ENCODE peak calls at places on chromosomes 12 and 14, in nine cellular contexts. Q, J, X, L, I, O, W, G and N are unnamed samples. For H3K4me1, the result is how much of the 10 kb centered on the place peaks cover.

GRCh38 chr12:49288922-49289555 is 5.9 kb upstream of the PRPH start:
- DNase-seq in Q (no peak), J (no peak), X (no peak), L (no peak), I (no peak), O (no peak), W (no peak), G (no peak), N (no peak)

GRCh38 chr14:30443368-30444007 is 115.5 kb upstream of the G2E3 start:
- DNase-seq in Q (no peak), J (no peak), X (no peak), L (no peak), I (no peak), O (no peak), W (no peak), G (no peak), N (no peak)

GRCh38 chr12:78392918-78393317 is 471.7 kb upstream of the SYT1 start:
- DNase-seq in Q (no peak), J (no peak), X (no peak), L (no peak), I (no peak), O (no peak), W (no peak), G (no peak), N (no peak)

GRCh38 chr12:117390866-117391265 is 29.4 kb upstream of the NOS1 start:
- DNase-seq in Q (no peak), J (no peak), X (no peak), L (no peak), I (no peak), O (no peak), W (no peak), G (no peak), N (no peak)

GRCh38 chr12:83864064-83864463 is 1048.5 kb downstream of the SLC6A15 start:
- DNase-seq in Q (no peak), J (no peak), X (no peak), L (no peak), I (no peak), O (no peak), W (no peak), G (no peak), N (no peak)

GRCh38 chr12:31749024-31749704 is 20.3 kb upstream of the AMN1 start:
- DNase-seq in Q (peak), J (no peak), X (no peak), L (peak), I (peak), O (no peak), W (peak), G (no peak), N (peak)

GRCh38 chr14:101937926-101938767 is 26.2 kb upstream of the DYNC1H1 start:
- DNase-seq in Q (no peak), J (no peak), X (no peak), L (no peak), I (no peak), O (no peak), W (no peak), G (no peak), N (no peak)

GRCh38 chr14:46973295-46973694 is 321.7 kb upstream of the RPL10L start:
- DNase-seq in Q (no peak), J (no peak), X (no peak), L (no peak), I (no peak), O (no peak), W (no peak), G (no peak), N (no peak)

GRCh38 chr14:80636071-80636470 is 305.5 kb downstream of the CEP128 start:
- DNase-seq in Q (no peak), J (no peak), X (no peak), L (no peak), I (no peak), O (no peak), W (no peak), G (no peak), N (no peak)

GRCh38 chr14:35420036-35420811 is 15.7 kb upstream of the NFKBIA start:
- DNase-seq in Q (no peak), J (no peak), X (no peak), L (no peak), I (no peak), O (no peak), W (no peak), G (no peak), N (no peak)

GRCh38 chr14:67820428-67820881 is 876 bp downstream of the RAD51B start:
- DNase-seq in Q (no peak), J (no peak), X (no peak), L (no peak), I (no peak), O (no peak), W (no peak), G (no peak), N (no peak)

GRCh38 chr12:58564721-58565120 is 355.6 kb downstream of the LRIG3 start:
- DNase-seq in Q (no peak), J (no peak), X (no peak), L (no peak), I (no peak), O (no peak), W (no peak), G (no peak), N (no peak)

GRCh38 chr12:114735680-114736374 is 51.9 kb upstream of the TBX3 start:
- DNase-seq in Q (no peak), J (no peak), X (no peak), L (no peak), I (no peak), O (no peak), W (no peak), G (no peak), N (no peak)

GRCh38 chr12:97308576-97309198 is 153.9 kb upstream of the RMST start:
- DNase-seq in Q (no peak), J (no peak), X (no peak), L (no peak), I (no peak), O (no peak), W (no peak), G (no peak), N (no peak)

GRCh38 chr14:92597873-92598548 is 84.4 kb downstream of the RIN3 start:
- DNase-seq in Q (no peak), J (no peak), X (no peak), L (no peak), I (no peak), O (no peak), W (no peak), G (no peak), N (no peak)

GRCh38 chr12:90741611-90742010 is 213.4 kb downstream of the CCER1 start:
- DNase-seq in Q (no peak), J (no peak), X (no peak), L (no peak), I (no peak), O (no peak), W (no peak), G (no peak), N (no peak)

GRCh38 chr12:59027199-59027598 is 106.9 kb upstream of the LRIG3 start:
- DNase-seq in Q (no peak), J (no peak), X (no peak), L (no peak), I (no peak), O (no peak), W (no peak), G (no peak), N (no peak)

GRCh38 chr14:51157012-51157411 is 62.1 kb upstream of the TRIM9 start:
- DNase-seq in Q (no peak), J (no peak), X (no peak), L (no peak), I (no peak), O (no peak), W (no peak), G (no peak), N (no peak)

GRCh38 chr12:2360630-2361170 is 307.9 kb downstream of the CACNA1C start:
- DNase-seq in Q (no peak), J (no peak), X (no peak), L (no peak), I (no peak), O (no peak), W (no peak), G (no peak), N (no peak)

GRCh38 chr14:26548431-26548830 is 49.4 kb downstream of the NOVA1 start:
- DNase-seq in Q (no peak), J (no peak), X (no peak), L (no peak), I (no peak), O (no peak), W (no peak), G (no peak), N (no peak)

GRCh38 chr12:1445807-1446206 is 148.6 kb downstream of the FBXL14 start:
- DNase-seq in Q (no peak), J (no peak), X (no peak), L (no peak), I (no peak), O (no peak), W (no peak), G (no peak), N (no peak)

GRCh38 chr14:104656014-104656714 is 33.3 kb upstream of the INF2 start:
- DNase-seq in Q (no peak), J (no peak), X (no peak), L (no peak), I (no peak), O (no peak), W (no peak), G (peak), N (no peak)

GRCh38 chr14:103128631-103129300 is 5.5 kb downstream of the TNFAIP2 start:
- DNase-seq in Q (peak), J (no peak), X (no peak), L (no peak), I (peak), O (peak), W (peak), G (peak), N (no peak)

GRCh38 chr14:103127861-103128598 is 4.8 kb downstream of the TNFAIP2 start:
- DNase-seq in Q (no peak), J (no peak), X (no peak), L (no peak), I (peak), O (peak), W (no peak), G (no peak), N (no peak)

GRCh38 chr14:103126873-103127304 is 3.6 kb downstream of the TNFAIP2 start:
- DNase-seq in Q (peak), J (no peak), X (peak), L (peak), I (peak), O (peak), W (peak), G (peak), N (no peak)

GRCh38 chr14:103126088-103126872 is 3.0 kb downstream of the TNFAIP2 start:
- DNase-seq in Q (no peak), J (no peak), X (peak), L (no peak), I (no peak), O (peak), W (no peak), G (peak), N (no peak)

GRCh38 chr14:103127356-103127755 is 4.1 kb downstream of the TNFAIP2 start:
- DNase-seq in Q (no peak), J (no peak), X (no peak), L (no peak), I (no peak), O (peak), W (no peak), G (peak), N (no peak)
- H3K4me1 ChIP-seq in Q (under half), J (under half), X (under half), L (under half), I (half or more), O (under half), W (half or more), G (under half), N (half or more)

DNA sequence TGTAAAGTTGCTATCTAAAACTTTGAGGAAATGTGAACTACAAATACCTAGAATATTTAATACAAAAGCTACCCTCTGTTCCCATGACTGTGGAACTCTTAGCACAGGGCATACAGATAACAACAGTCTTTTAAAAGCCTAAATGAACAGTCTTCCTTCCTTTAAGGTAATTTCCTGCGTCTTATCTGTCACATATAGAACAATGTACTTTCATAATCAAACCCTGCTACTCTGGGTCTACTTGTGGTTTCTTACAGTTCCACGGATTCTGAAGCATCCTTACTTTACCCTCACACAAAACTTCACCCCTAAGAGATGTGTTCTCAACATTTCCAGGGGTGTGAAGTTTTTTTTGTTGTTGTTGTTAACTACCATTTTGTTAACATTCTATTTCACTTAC is 5.1 kb downstream of the PKP2 start:
- DNase-seq in Q (no peak), J (no peak), X (no peak), L (no peak), I (no peak), O (no peak), W (no peak), G (no peak), N (no peak)
- H3K27ac ChIP-seq in Q (no peak), J (no peak), X (peak), L (no peak), I (peak), O (no peak), W (peak), G (no peak), N (peak)

DNA sequence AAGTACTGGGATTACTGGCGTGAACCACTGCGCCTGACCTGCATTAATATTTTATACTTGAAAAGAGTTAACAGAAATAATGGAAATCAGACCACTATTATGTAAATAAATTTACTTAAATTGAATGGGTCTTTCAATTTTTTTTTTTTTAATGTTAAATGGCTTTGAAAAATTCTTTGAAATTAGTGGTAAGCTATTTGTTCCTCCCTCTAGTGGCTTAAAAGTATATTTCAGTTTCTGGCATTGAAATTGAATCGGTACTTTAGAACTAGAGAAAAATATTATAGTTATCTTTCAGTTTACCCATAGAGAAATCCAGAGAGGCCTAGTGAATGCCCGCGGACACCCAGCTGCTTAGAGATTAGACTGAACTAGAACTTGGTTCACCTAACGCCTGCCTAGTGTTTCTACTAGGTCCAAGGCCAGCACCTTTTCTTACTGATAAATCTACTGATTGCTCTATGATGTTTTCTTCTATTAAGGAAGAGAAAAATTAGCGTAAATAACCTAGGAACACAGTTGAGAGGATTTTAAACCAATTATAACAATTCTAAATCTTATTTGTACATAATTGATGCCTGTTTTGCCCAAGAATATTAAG is 106.5 kb downstream of the EML1 start:
- DNase-seq in Q (no peak), J (no peak), X (no peak), L (no peak), I (no peak), O (no peak), W (no peak), G (no peak), N (no peak)
- TF ChIP-seq CTCF in Q (no peak), J (peak), X (peak), L (peak), I (peak), O (no peak), W (peak), G (peak), N (peak)

GRCh38 chr12:57521475-57522018 is 1.1 kb upstream of the MBD6 start:
- DNase-seq in Q (peak), J (no peak), X (peak), L (no peak), I (peak), O (peak), W (peak), G (peak), N (peak)

GRCh38 chr12:57522019-57522886 is at the start of gene MBD6:
- DNase-seq in Q (peak), J (peak), X (peak), L (peak), I (peak), O (peak), W (peak), G (peak), N (peak)

GRCh38 chr12:57523706-57524614 is 1.3 kb downstream of the MBD6 start:
- DNase-seq in Q (no peak), J (no peak), X (no peak), L (no peak), I (no peak), O (no peak), W (no peak), G (no peak), N (no peak)

GRCh38 chr12:57524814-57525614 is 2.4 kb downstream of the MBD6 start:
- DNase-seq in Q (no peak), J (no peak), X (no peak), L (no peak), I (no peak), O (peak), W (no peak), G (no peak), N (no peak)

DNA sequence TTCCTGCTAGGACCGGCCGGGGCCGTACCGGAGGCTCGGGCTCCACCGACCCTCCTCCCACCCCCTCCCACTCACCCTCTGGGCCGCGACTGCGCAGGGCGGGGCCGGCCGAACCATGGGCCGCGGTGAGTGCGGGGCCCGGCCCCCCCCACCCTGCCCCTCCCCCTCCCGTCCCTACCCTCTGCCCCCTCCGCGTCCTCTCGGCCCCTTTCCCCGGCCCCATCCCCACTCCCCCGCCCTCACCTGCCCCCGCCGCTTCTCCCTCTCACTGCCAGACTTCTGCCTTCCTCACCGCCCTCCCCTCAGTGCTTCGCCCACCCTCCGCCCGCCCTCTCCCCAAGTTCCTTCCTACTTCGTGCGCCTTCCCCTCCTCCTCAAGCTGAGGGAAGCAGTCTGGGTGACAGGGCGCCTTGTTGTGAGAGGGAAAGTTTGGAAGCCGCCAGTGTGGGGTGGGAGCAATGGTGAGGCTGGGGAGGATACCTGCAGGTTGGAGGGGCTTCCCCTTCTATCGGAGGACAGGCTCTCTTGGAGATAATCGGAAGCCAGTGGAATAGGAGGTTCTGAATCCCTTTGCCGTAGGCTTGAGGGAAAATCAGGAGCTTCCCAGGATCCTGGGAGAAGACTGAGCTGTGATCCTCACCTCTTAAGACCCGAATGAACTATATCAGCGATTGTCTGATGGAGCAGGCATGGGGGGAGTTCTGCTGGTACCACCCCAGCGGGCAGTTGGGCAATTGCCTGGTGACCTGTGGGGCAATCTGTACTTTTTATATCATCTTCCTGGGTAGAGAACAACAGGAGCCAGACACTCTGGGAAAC is 472 bp downstream of the MBD6 start:
- DNase-seq in Q (peak), J (peak), X (peak), L (peak), I (no peak), O (peak), W (peak), G (peak), N (no peak)
- H3K4me1 ChIP-seq in Q (half or more), J (half or more), X (under half), L (under half), I (under half), O (under half), W (under half), G (under half), N (half or more)